ENCODE peak calls at places on chromosomes 2 and 18, in ten cellular contexts. N is central memory CD4-positive, alpha-beta T cell; H is activated CD4-positive, alpha-beta T cell treated with anti-CD3 and anti-CD28 coated beads, Interleukin-2, amount 50 U/mL, for 1 hour; G is midbrain; T is NCI-H2081 treated with DMSO at 0.1 percent for 48 hours; E is astrocyte of the cerebellum; M is neural crest cell; I is HFF-Myc; A is NAMALWA; C is stimulated activated CD8-positive, alpha-beta memory T cell treated with anti-CD3 and anti-CD28 coated beads, Interleukin-4, amount 100 ng/mL, for 4 hours. R is an unnamed sample.

GRCh38 chr2:96802281-96802595 is 13.8 kb upstream of the CNNM3 start:
- DNase-seq in N (peak; percentile 10), H (no peak), G (no peak), T (no peak), E (no peak), M (no peak), I (no peak), A (peak; percentile 25), C (no peak), R (peak; percentile 43)

GRCh38 chr2:128363991-128364390 is 45.3 kb upstream of the HS6ST1 start:
- DNase-seq in N (no peak), H (no peak), G (no peak), T (no peak), E (no peak), M (no peak), I (no peak), A (no peak), C (no peak), R (no peak)

GRCh38 chr2:109560265-109560664 is 53.5 kb downstream of the SEPTIN10 start:
- DNase-seq in N (no peak), H (no peak), G (no peak), T (no peak), E (no peak), M (no peak), I (no peak), A (no peak), C (no peak), R (no peak)

GRCh38 chr2:109013046-109013445 is 24.0 kb upstream of the EDAR start:
- DNase-seq in N (no peak), H (no peak), G (no peak), T (no peak), E (no peak), M (no peak), I (no peak), A (no peak), C (no peak), R (no peak)

GRCh38 chr18:46343940-46344372 is 239.8 kb downstream of the HAUS1 start:
- DNase-seq in N (peak; percentile 62), H (peak; percentile 35), G (no peak), T (no peak), E (no peak), M (no peak), I (no peak), A (peak; percentile 60), C (no peak), R (no peak)

GRCh38 chr2:72137498-72138010 is 10.1 kb downstream of the CYP26B1 start:
- DNase-seq in N (no peak), H (peak; percentile 59), G (peak; percentile 68), T (no peak), E (no peak), M (peak; percentile 87), I (no peak), A (peak; percentile 74), C (peak; percentile 43), R (peak; percentile 56)

GRCh38 chr2:101864426-101864825 is 127.3 kb upstream of the IL1R2 start:
- DNase-seq in N (no peak), H (no peak), G (no peak), T (no peak), E (no peak), M (no peak), I (no peak), A (no peak), C (no peak), R (no peak)

GRCh38 chr2:46393865-46394264 is 85.5 kb upstream of the TMEM247 start:
- DNase-seq in N (no peak), H (no peak), G (no peak), T (no peak), E (no peak), M (no peak), I (no peak), A (no peak), C (no peak), R (no peak)

GRCh38 chr2:47339745-47340541 is 63.0 kb upstream of the MSH2 start:
- DNase-seq in N (no peak), H (no peak), G (no peak), T (no peak), E (no peak), M (no peak), I (no peak), A (no peak), C (no peak), R (no peak)

GRCh38 chr18:32769242-32770180 is 3.3 kb downstream of the KLHL14 start:
- DNase-seq in N (no peak), H (no peak), G (no peak), T (no peak), E (no peak), M (peak; percentile 29), I (no peak), A (peak; percentile 55), C (no peak), R (peak; percentile 59)

GRCh38 chr18:46321954-46322353 is 217.8 kb downstream of the HAUS1 start:
- DNase-seq in N (no peak), H (no peak), G (no peak), T (no peak), E (no peak), M (no peak), I (no peak), A (no peak), C (no peak), R (no peak)

GRCh38 chr2:119792907-119793312 is 33.2 kb downstream of the PTPN4 start:
- DNase-seq in N (no peak), H (no peak), G (no peak), T (no peak), E (no peak), M (no peak), I (no peak), A (no peak), C (no peak), R (no peak)

GRCh38 chr2:229445013-229445412 is 173.9 kb upstream of the PID1 start:
- DNase-seq in N (no peak), H (no peak), G (peak; percentile 74), T (no peak), E (peak; percentile 91), M (no peak), I (peak; percentile 83), A (no peak), C (no peak), R (no peak)

R was measured in B cell.